ENCODE peak calls at places on chromosome 21, in seven cellular contexts. U, B, M, V, P, X and A are unnamed samples.

GRCh38 chr21:31801551-31802234 is 69.8 kb upstream of the SCAF4 start:
- DNase-seq in M (no peak), X (no peak), U (no peak), B (peak), V (no peak), P (no peak), A (no peak)

GRCh38 chr21:45409466-45410150 is 4.6 kb downstream of the COL18A1 start:
- DNase-seq in B (peak), X (no peak), M (peak), V (no peak), P (no peak), U (peak), A (no peak)

GRCh38 chr21:31460985-31461384 is 116.9 kb upstream of the TIAM1 start:
- DNase-seq in B (no peak), M (no peak), P (no peak), X (no peak), V (no peak), U (no peak), A (no peak)

GRCh38 chr21:42846221-42846620 is 33.1 kb downstream of the WDR4 start:
- DNase-seq in V (no peak), B (no peak), M (no peak), P (no peak), X (no peak), U (no peak), A (no peak)

GRCh38 chr21:14739590-14739989 is 193.5 kb upstream of the SAMSN1 start:
- DNase-seq in U (no peak), X (no peak), V (no peak), P (no peak), M (no peak), B (no peak), A (no peak)

GRCh38 chr21:9839011-9839661 is 682.2 kb upstream of the TPTE start:
- DNase-seq in U (no peak), P (no peak), X (no peak), M (no peak), B (no peak), V (no peak), A (no peak)

GRCh38 chr21:26939532-26940181 is 27.2 kb downstream of the ADAMTS5 start:
- DNase-seq in U (peak), V (peak), P (no peak), B (no peak), M (no peak), X (no peak), A (no peak)

GRCh38 chr21:42063578-42064521 is 7.3 kb upstream of the UMODL1 start:
- DNase-seq in X (peak), V (no peak), P (peak), U (no peak), B (no peak), M (no peak), A (no peak)

GRCh38 chr21:38950388-38951094 is 144.8 kb downstream of the ETS2 start:
- DNase-seq in M (no peak), P (no peak), B (no peak), X (no peak), V (peak), U (peak), A (peak)

GRCh38 chr21:45535341-45536081 is 6.7 kb downstream of the SLC19A1 start:
- DNase-seq in B (peak), M (peak), P (no peak), X (no peak), U (no peak), V (no peak), A (no peak)

GRCh38 chr21:25831300-25831699 is 96.5 kb downstream of the GABPA start:
- DNase-seq in B (no peak), U (peak), M (no peak), P (no peak), X (no peak), V (no peak), A (no peak)

GRCh38 chr21:45906196-45906805 is 75.3 kb upstream of the COL6A1 start:
- DNase-seq in B (no peak), V (no peak), P (no peak), U (no peak), M (no peak), X (no peak), A (no peak)

GRCh38 chr21:39392981-39393380 is 44.1 kb upstream of the HMGN1 start:
- DNase-seq in B (no peak), M (no peak), P (no peak), V (no peak), X (no peak), U (no peak), A (no peak)

GRCh38 chr21:35227774-35228173 is 178.7 kb upstream of the RUNX1 start:
- DNase-seq in B (no peak), P (no peak), M (no peak), V (no peak), U (no peak), X (peak), A (peak)

GRCh38 chr21:45356653-45357435 is 48.1 kb upstream of the COL18A1 start:
- DNase-seq in M (no peak), B (no peak), V (no peak), P (no peak), U (no peak), X (no peak), A (no peak)

GRCh38 chr21:42959754-42960153 is 14.6 kb upstream of the PKNOX1 start:
- DNase-seq in B (no peak), U (no peak), M (no peak), V (no peak), X (no peak), P (no peak), A (no peak)

GRCh38 chr21:17901458-17902092 is 82.4 kb upstream of the C21orf91 start:
- DNase-seq in M (no peak), V (peak), U (no peak), X (no peak), P (no peak), B (no peak), A (no peak)

GRCh38 chr21:42561742-42562141 is 48.1 kb downstream of the SLC37A1 start:
- DNase-seq in X (no peak), U (no peak), B (no peak), V (no peak), P (no peak), M (no peak), A (no peak)

GRCh38 chr21:28138272-28138671 is 854.4 kb downstream of the LTN1 start:
- DNase-seq in X (no peak), V (no peak), M (no peak), P (no peak), B (no peak), U (peak), A (no peak)

GRCh38 chr21:39060485-39061099 is 122.7 kb downstream of the PSMG1 start:
- DNase-seq in B (no peak), U (no peak), V (no peak), P (no peak), M (no peak), X (no peak), A (no peak)

GRCh38 chr21:44749116-44749758 is 37.9 kb upstream of the TSPEAR start:
- DNase-seq in M (no peak), P (no peak), V (no peak), U (no peak), X (no peak), B (no peak), A (no peak)

GRCh38 chr21:44880762-44881585 is 7.5 kb upstream of the PTTG1IP start:
- DNase-seq in X (no peak), V (peak), U (peak), B (no peak), P (no peak), M (no peak), A (no peak)

GRCh38 chr21:44892536-44893277 is 19.2 kb upstream of the PTTG1IP start:
- DNase-seq in V (peak), X (no peak), P (peak), M (no peak), B (no peak), U (peak), A (no peak)

GRCh38 chr21:46472246-46472645 is 13.6 kb downstream of the DIP2A start:
- DNase-seq in P (no peak), B (no peak), X (no peak), M (no peak), U (no peak), V (no peak), A (no peak)

GRCh38 chr21:31927872-31928476 is 55.2 kb downstream of the HUNK start:
- DNase-seq in M (no peak), V (peak), X (no peak), P (no peak), U (peak), B (no peak), A (no peak)

GRCh38 chr21:43719748-43720538 is 1.0 kb downstream of the PDXK start:
- DNase-seq in B (no peak), U (no peak), X (no peak), P (no peak), V (peak), M (no peak), A (no peak)

GRCh38 chr21:32248616-32249550 is 30.0 kb downstream of the MIS18A start:
- DNase-seq in X (peak), V (no peak), U (peak), M (no peak), P (no peak), B (no peak), A (no peak)

GRCh38 chr21:43684424-43684823 is 25.1 kb downstream of the RRP1B start:
- DNase-seq in B (no peak), P (no peak), U (no peak), M (no peak), X (no peak), V (no peak), A (no peak)

GRCh38 chr21:15210235-15210678 is 145.5 kb upstream of the NRIP1 start:
- DNase-seq in M (no peak), X (no peak), P (no peak), B (peak), U (peak), V (peak), A (no peak)

GRCh38 chr21:39441502-39442475 is 3.8 kb downstream of the LCA5L start:
- DNase-seq in X (no peak), M (no peak), V (peak), U (peak), P (no peak), B (no peak), A (no peak)

GRCh38 chr21:43624343-43624742 is 34.9 kb downstream of the HSF2BP start:
- DNase-seq in V (no peak), X (no peak), P (no peak), B (no peak), U (no peak), M (no peak), A (no peak)

GRCh38 chr21:38992737-38993136 is 187.0 kb downstream of the ETS2 start:
- DNase-seq in B (no peak), U (no peak), X (no peak), M (no peak), V (no peak), P (no peak), A (no peak)

GRCh38 chr21:29187939-29188338 is 57.5 kb downstream of the MAP3K7CL start:
- DNase-seq in M (no peak), U (peak), B (peak), P (no peak), X (no peak), V (peak), A (no peak)